ENCODE peak calls at places on chromosomes 11 and 22, in four cellular contexts. E, F, U and K are unnamed samples.

GRCh38 chr11:97964332-97965004 is 1056.3 kb upstream of the CNTN5 start:
- DNase-seq in E (no peak), F (no peak), U (no peak), K (no peak)

GRCh38 chr11:62752994-62753735 is 795 bp downstream of the ZBTB3 start:
- DNase-seq in E (peak; percentile 72), F (no peak), U (no peak), K (no peak)

GRCh38 chr11:777288-778255 is at the start of gene GATD1:
- DNase-seq in E (peak; percentile 97), F (peak; percentile 94), U (peak; percentile 94), K (peak; percentile 98)

GRCh38 chr22:20235453-20235991 is 32.6 kb downstream of the RTN4R start:
- DNase-seq in E (no peak), F (no peak), U (no peak), K (no peak)

GRCh38 chr11:70915158-70915795 is 337.1 kb downstream of the SHANK2 start:
- DNase-seq in E (peak; percentile 20), F (no peak), U (no peak), K (peak; percentile 12)

GRCh38 chr22:46638601-46639431 is 18.6 kb downstream of the GRAMD4 start:
- DNase-seq in E (no peak), F (no peak), U (no peak), K (no peak)

GRCh38 chr11:77548552-77549439 is 41.0 kb upstream of the AQP11 start:
- DNase-seq in E (no peak), F (no peak), U (no peak), K (no peak)

GRCh38 chr11:125451400-125452124 is 44.5 kb downstream of the FEZ1 start:
- DNase-seq in E (peak; percentile 74), F (no peak), U (peak; percentile 45), K (peak; percentile 84)

GRCh38 chr22:17769013-17769715 is 5.1 kb downstream of the BID start:
- DNase-seq in E (no peak), F (no peak), U (no peak), K (no peak)

GRCh38 chr22:20259336-20259705 is 8.8 kb downstream of the RTN4R start:
- DNase-seq in E (no peak), F (no peak), U (no peak), K (no peak)

GRCh38 chr22:45880732-45881523 is 96.0 kb downstream of the WNT7B start:
- DNase-seq in E (peak; percentile 77), F (no peak), U (no peak), K (peak; percentile 62)

GRCh38 chr11:128098840-128099239 is 488.5 kb downstream of the ETS1 start:
- DNase-seq in E (no peak), F (no peak), U (no peak), K (no peak)

GRCh38 chr11:10394229-10395100 is 60.6 kb upstream of the AMPD3 start:
- DNase-seq in E (no peak), F (no peak), U (no peak), K (no peak)

GRCh38 chr11:8231979-8232378 is 31.7 kb downstream of the LMO1 start:
- DNase-seq in E (peak; percentile 37), F (no peak), U (no peak), K (no peak)

GRCh38 chr11:117908959-117909610 is 20.1 kb downstream of the TMPRSS13 start:
- DNase-seq in E (no peak), F (no peak), U (no peak), K (no peak)

GRCh38 chr11:78560826-78561484 is 13.7 kb downstream of the NARS2 start:
- DNase-seq in E (no peak), F (no peak), U (no peak), K (no peak)

GRCh38 chr11:134628426-134628825 is 216.4 kb upstream of the B3GAT1 start:
- DNase-seq in E (peak; percentile 22), F (no peak), U (no peak), K (peak; percentile 27)

GRCh38 chr11:93033093-93033492 is 63.6 kb downstream of the MTNR1B start:
- DNase-seq in E (no peak), F (no peak), U (no peak), K (no peak)

DNA sequence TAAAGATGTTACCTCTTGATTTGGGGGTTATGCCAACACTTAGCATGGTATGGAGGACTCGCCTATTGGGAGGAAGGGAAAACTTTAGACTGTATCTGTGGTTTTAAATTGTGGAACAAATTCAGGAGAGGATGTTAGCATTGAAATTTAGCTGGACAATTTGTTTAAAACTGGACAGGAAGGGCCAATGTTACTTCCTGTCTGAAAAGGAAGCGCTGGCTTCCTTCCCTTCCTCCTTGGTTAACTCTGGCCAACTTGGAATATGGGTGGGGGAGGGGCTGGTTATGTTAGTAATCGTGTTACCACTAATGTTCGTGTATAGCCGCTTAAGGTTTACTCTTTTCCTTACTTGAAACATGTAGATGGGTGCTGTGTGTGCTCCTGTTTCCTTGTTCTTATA is 13.9 kb downstream of the CTNND1 start:
- DNase-seq in E (no peak), F (no peak), U (no peak), K (no peak)
- H3K4me1 ChIP-seq in E (peaks cover 71% of the 10 kb centered on the region), F (peaks cover 26% of the 10 kb centered on the region), U (peaks cover 44% of the 10 kb centered on the region), K (peaks cover 38% of the 10 kb centered on the region)

DNA sequence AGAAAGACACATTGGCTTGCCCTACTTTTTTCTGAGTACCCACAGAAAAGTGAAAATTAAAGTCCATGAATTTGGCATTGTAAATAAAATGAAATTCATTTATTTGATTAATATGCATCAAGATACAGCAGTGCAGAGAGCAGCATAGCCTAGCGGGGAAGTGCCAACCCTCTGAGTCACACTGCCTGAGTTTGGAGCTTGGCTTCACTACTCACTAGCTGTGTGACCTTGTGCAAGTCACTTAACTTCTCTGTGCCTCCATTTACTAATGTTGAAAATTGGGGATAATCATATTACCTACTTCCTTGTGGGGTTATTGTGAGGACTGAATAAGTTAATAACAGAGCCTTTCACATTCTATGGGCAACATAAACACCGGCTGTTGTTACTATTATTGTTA is 111.5 kb upstream of the CSNK2A3 start:
- DNase-seq in E (no peak), F (no peak), U (no peak), K (no peak)
- H3K4me1 ChIP-seq in E (peaks cover 22% of the 10 kb centered on the region), F (no peaks in the 10 kb centered on the region), U (no peaks in the 10 kb centered on the region), K (peaks cover 3% of the 10 kb centered on the region)

GRCh38 chr11:27392715-27393114 is 29.7 kb upstream of the CCDC34 start:
- DNase-seq in E (no peak), F (no peak), U (no peak), K (no peak)

GRCh38 chr11:27391336-27392015 is 28.5 kb upstream of the CCDC34 start:
- DNase-seq in E (no peak), F (no peak), U (no peak), K (no peak)

GRCh38 chr11:27392278-27392677 is 29.3 kb upstream of the CCDC34 start:
- DNase-seq in E (no peak), F (no peak), U (no peak), K (no peak)

GRCh38 chr11:27390318-27390958 is 27.4 kb upstream of the CCDC34 start:
- DNase-seq in E (no peak), F (no peak), U (no peak), K (no peak)

DNA sequence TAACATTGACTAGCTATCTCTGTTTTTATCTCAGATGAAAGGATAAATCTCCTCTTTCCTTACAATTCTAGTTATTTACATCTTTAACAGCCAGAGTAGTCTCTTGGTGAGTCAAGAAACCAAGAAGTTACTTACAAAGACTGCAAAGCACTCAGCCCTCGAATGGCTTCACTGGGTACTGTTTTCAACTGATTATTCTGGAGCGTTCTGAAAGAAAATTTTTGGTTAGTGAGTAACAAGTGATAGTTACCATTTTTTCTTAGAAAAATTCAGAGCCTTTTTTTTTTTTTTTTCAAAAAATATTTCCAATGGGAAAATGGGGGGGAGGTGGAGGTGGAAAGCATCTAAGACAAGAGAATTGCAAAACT is 27.9 kb upstream of the CCDC34 start:
- DNase-seq in E (no peak), F (no peak), U (no peak), K (no peak)
- H3K4me1 ChIP-seq in E (peaks cover 49% of the 10 kb centered on the region), F (no peaks in the 10 kb centered on the region), U (peaks cover 11% of the 10 kb centered on the region), K (peaks cover 15% of the 10 kb centered on the region)

GRCh38 chr11:45932217-45932616 is 9.8 kb downstream of the LARGE2 start:
- DNase-seq in E (no peak), F (no peak), U (no peak), K (no peak)

GRCh38 chr11:45933131-45933821 is 10.8 kb downstream of the LARGE2 start:
- DNase-seq in E (no peak), F (no peak), U (peak; percentile 19), K (no peak)

GRCh38 chr11:45930031-45930794 is 7.8 kb downstream of the LARGE2 start:
- DNase-seq in E (peak; percentile 87), F (no peak), U (peak; percentile 30), K (peak; percentile 72)

GRCh38 chr11:45930951-45931563 is 8.6 kb downstream of the LARGE2 start:
- DNase-seq in E (no peak), F (no peak), U (peak; percentile 19), K (no peak)

DNA sequence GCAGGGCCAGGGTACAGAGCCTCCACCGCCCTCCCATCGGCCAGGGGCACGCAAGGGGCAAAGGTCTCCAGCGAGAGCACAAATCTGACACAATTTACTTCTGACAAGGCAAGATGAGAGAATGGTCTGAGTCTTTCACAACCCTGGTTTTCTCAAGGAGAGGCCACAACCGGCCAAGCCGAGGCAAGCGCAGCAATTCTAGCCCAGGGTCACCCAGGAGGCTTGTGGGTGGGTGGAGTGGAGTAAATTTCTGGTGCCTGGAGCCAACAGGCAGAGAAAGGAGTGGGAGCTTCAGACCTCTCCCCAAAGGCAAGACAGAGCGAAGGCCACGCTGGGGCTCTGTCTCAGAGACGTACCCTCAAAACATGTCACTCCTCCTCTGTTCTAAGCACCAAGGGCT is 9.3 kb downstream of the LARGE2 start:
- DNase-seq in E (no peak), F (no peak), U (peak; percentile 11), K (no peak)
- H3K4me1 ChIP-seq in E (peaks cover 10% of the 10 kb centered on the region), F (no peaks in the 10 kb centered on the region), U (peaks cover 2% of the 10 kb centered on the region), K (no peaks in the 10 kb centered on the region)

GRCh38 chr11:100966366-100966765 is 163.2 kb downstream of the PGR start:
- DNase-seq in E (no peak), F (no peak), U (no peak), K (no peak)
- H3K4me1 ChIP-seq in E (no peaks in the 10 kb centered on the region), F (peaks cover 6% of the 10 kb centered on the region), U (no peaks in the 10 kb centered on the region), K (no peaks in the 10 kb centered on the region)

GRCh38 chr11:123182101-123182500 is 12.9 kb downstream of the CLMP start:
- DNase-seq in E (no peak), F (no peak), U (no peak), K (no peak)
- H3K4me1 ChIP-seq in E (peaks cover 2% of the 10 kb centered on the region), F (no peaks in the 10 kb centered on the region), U (peaks cover 6% of the 10 kb centered on the region), K (peaks cover 6% of the 10 kb centered on the region)

GRCh38 chr22:36469094-36469710 is 12.2 kb downstream of the TXN2 start:
- DNase-seq in E (no peak), F (no peak), U (no peak), K (no peak)
- H3K4me1 ChIP-seq in E (peaks cover 4% of the 10 kb centered on the region), F (peaks cover 11% of the 10 kb centered on the region), U (peaks cover 10% of the 10 kb centered on the region), K (no peaks in the 10 kb centered on the region)